ENCODE peak calls at places on chromosomes 13 and 19, in six cellular contexts. J is keratinocyte, O is IMR-90, K is RWPE1, X is AG10803, U is pancreas. D is an unnamed sample.

GRCh38 chr13:34731486-34731885 is 210.6 kb upstream of the NBEA start:
- DNase-seq in J (no peak), X (no peak), O (no peak), K (no peak), U (no peak), D (peak; percentile 75)

GRCh38 chr19:13825489-13826475 is 30.5 kb downstream of the ZSWIM4 start:
- DNase-seq in U (peak; percentile 61), X (peak; percentile 20), K (no peak), J (no peak), O (no peak), D (peak; percentile 55)

GRCh38 chr19:40530091-40530901 is 46.4 kb upstream of the SHKBP1 start:
- DNase-seq in O (no peak), K (no peak), J (no peak), U (peak; percentile 56), X (no peak), D (peak; percentile 56)

GRCh38 chr19:33624586-33625153 is 2.9 kb downstream of the CHST8 start:
- DNase-seq in X (no peak), J (no peak), K (no peak), U (no peak), O (no peak), D (no peak)

GRCh38 chr13:40063743-40064142 is 408.3 kb downstream of the COG6 start:
- DNase-seq in K (no peak), O (no peak), X (no peak), J (no peak), U (peak; percentile 32), D (no peak)

GRCh38 chr13:50386527-50387123 is 371.4 kb downstream of the KCNRG start:
- DNase-seq in K (no peak), O (peak; percentile 82), J (no peak), X (peak; percentile 78), U (no peak), D (peak; percentile 9)

GRCh38 chr19:18135712-18136584 is 17.0 kb upstream of the PIK3R2 start:
- DNase-seq in O (no peak), X (no peak), U (peak; percentile 67), J (no peak), K (no peak), D (no peak)

GRCh38 chr13:98390086-98390697 is 186.7 kb downstream of the STK24 start:
- DNase-seq in O (peak; percentile 20), K (no peak), X (peak; percentile 72), J (no peak), U (no peak), D (no peak)

GRCh38 chr19:40575326-40575725 is 1.3 kb upstream of the SHKBP1 start:
- DNase-seq in K (no peak), X (no peak), J (no peak), U (no peak), O (no peak), D (no peak)

GRCh38 chr13:101941095-101941777 is 460.6 kb downstream of the FGF14 start:
- DNase-seq in X (peak; percentile 14), O (peak; percentile 2), K (no peak), U (no peak), J (no peak), D (peak; percentile 38)

GRCh38 chr19:46133101-46133627 is 8.7 kb upstream of the IGFL3 start:
- DNase-seq in J (peak; percentile 89), U (peak; percentile 30), X (peak; percentile 96), K (peak; percentile 47), O (peak; percentile 97), D (peak; percentile 30)

GRCh38 chr13:24745861-24746617 is 17.9 kb upstream of the RNF17 start:
- DNase-seq in O (no peak), U (no peak), X (no peak), J (no peak), K (no peak), D (no peak)

GRCh38 chr19:46602392-46603194 is 1.5 kb downstream of the CALM3 start:
- DNase-seq in X (no peak), K (no peak), O (no peak), U (peak; percentile 44), J (no peak), D (no peak)

GRCh38 chr19:48713041-48713863 is 6.3 kb downstream of the MAMSTR start:
- DNase-seq in O (peak; percentile 31), U (no peak), J (no peak), K (no peak), X (no peak), D (peak; percentile 71)

GRCh38 chr13:51453959-51454703 is 1.3 kb upstream of the INTS6 start:
- DNase-seq in X (peak; percentile 8), U (peak; percentile 33), J (no peak), K (peak; percentile 16), O (peak; percentile 6), D (peak; percentile 48)

GRCh38 chr13:88000239-88000638 is 329.1 kb downstream of the SLITRK5 start:
- DNase-seq in U (no peak), J (no peak), K (no peak), X (peak; percentile 32), O (peak; percentile 1), D (no peak)

GRCh38 chr19:8335343-8336071 is 7.6 kb downstream of the KANK3 start:
- DNase-seq in X (no peak), J (no peak), K (no peak), U (no peak), O (no peak), D (peak; percentile 46)

GRCh38 chr19:35665157-35665556 is 1.2 kb upstream of the UPK1A start:
- DNase-seq in X (no peak), U (no peak), O (no peak), K (no peak), J (no peak), D (no peak)

GRCh38 chr19:35436477-35437141 is 11.4 kb upstream of the FFAR2 start:
- DNase-seq in J (no peak), X (peak; percentile 37), K (peak; percentile 62), O (no peak), U (peak; percentile 46), D (peak; percentile 29)

GRCh38 chr13:59374720-59375119 is 789.0 kb downstream of the DIAPH3 start:
- DNase-seq in K (no peak), U (no peak), J (no peak), X (no peak), O (no peak), D (no peak)

GRCh38 chr13:112061367-112062046 is 5.4 kb upstream of the SOX1 start:
- DNase-seq in O (no peak), X (no peak), U (no peak), K (no peak), J (no peak), D (no peak)

GRCh38 chr13:33634526-33635111 is 183.3 kb upstream of the RFC3 start:
- DNase-seq in K (peak; percentile 26), J (no peak), X (no peak), O (no peak), U (no peak), D (no peak)

GRCh38 chr13:99501952-99502310 is 659 bp downstream of the TM9SF2 start:
- DNase-seq in X (peak; percentile 35), K (no peak), U (peak; percentile 41), O (peak; percentile 31), J (no peak), D (peak; percentile 43)

DNA sequence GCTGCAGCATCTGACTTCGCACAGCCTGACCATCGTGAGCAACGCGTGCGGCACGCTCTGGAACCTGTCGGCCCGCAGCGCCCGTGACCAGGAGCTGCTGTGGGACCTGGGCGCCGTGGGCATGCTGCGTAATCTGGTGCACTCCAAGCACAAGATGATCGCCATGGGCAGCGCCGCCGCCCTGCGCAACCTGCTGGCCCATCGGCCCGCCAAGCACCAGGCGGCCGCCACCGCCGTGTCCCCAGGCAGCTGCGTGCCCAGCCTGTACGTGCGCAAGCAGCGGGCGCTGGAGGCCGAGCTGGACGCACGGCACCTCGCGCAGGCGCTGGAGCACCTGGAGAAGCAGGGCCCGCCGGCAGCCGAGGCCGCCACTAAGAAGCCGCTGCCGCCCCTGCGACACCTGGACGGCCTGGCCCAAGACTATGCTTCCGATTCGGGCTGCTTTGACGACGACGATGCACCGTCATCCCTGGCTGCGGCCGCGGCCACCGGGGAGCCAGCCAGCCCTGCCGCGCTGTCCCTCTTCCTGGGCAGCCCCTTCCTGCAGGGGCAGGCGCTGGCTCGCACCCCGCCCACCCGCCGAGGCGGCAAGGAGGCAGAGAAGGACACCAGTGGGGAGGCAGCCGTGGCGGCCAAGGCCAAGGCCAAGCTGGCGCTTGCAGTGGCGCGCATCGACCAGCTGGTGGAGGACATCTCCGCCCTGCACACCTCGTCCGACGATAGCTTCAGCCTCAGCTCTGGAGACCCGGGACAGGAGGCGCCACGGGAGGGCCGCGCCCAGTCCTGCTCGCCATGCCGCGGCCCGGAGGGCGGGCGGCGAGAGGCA is 13.6 kb downstream of the C19orf25 start:
- DNase-seq in O (peak; percentile 36), K (peak; percentile 61), J (no peak), X (peak; percentile 47), U (peak; percentile 49), D (no peak)
- TF ChIP-seq CTCF in O (peak; percentile 37), K (peak; percentile 78), J (peak; percentile 75), X (peak; percentile 47), U (no peak), D (peak; percentile 60)

GRCh38 chr19:44515031-44515430 is 14.4 kb downstream of the CEACAM20 start:
- DNase-seq in U (no peak), O (no peak), X (no peak), K (no peak), J (no peak), D (no peak)

GRCh38 chr19:44517146-44517545 is 12.3 kb downstream of the CEACAM20 start:
- DNase-seq in K (no peak), J (no peak), O (peak; percentile 13), U (no peak), X (no peak), D (no peak)

GRCh38 chr19:44509478-44509877 is 9.2 kb upstream of the ZNF180 start:
- DNase-seq in X (no peak), U (no peak), O (no peak), K (no peak), J (no peak), D (no peak)

GRCh38 chr19:44515907-44516306 is 13.6 kb downstream of the CEACAM20 start:
- DNase-seq in U (no peak), X (no peak), J (no peak), K (no peak), O (no peak), D (no peak)

GRCh38 chr19:44512326-44513298 is 12.3 kb upstream of the ZNF180 start:
- DNase-seq in X (peak; percentile 60), K (peak; percentile 57), U (no peak), O (peak; percentile 58), J (peak; percentile 26), D (peak; percentile 67)
- TF ChIP-seq CTCF in X (peak; percentile 60), K (no peak), U (no peak), O (peak; percentile 59), J (peak; percentile 96), D (peak; percentile 74)

GRCh38 chr13:32023698-32024097 is 7.9 kb upstream of the FRY start:
- DNase-seq in O (no peak), U (no peak), J (no peak), K (no peak), X (no peak), D (no peak)
- TF ChIP-seq CTCF in O (peak; percentile 41), U (no peak), J (no peak), K (peak; percentile 14), X (peak; percentile 39), D (no peak)

GRCh38 chr19:2089727-2090053 is 6.4 kb downstream of the MOB3A start:
- DNase-seq in J (no peak), U (no peak), O (no peak), X (no peak), K (no peak), D (no peak)

GRCh38 chr19:2089001-2089711 is 7.0 kb downstream of the MOB3A start:
- DNase-seq in O (peak; percentile 36), X (peak; percentile 25), U (no peak), K (peak; percentile 92), J (peak; percentile 93), D (no peak)

GRCh38 chr19:2084993-2085720 is 11.0 kb downstream of the MOB3A start:
- DNase-seq in K (no peak), J (no peak), O (no peak), U (no peak), X (peak; percentile 65), D (no peak)

GRCh38 chr19:2083174-2083854 is 12.8 kb downstream of the MOB3A start:
- DNase-seq in J (no peak), K (no peak), U (no peak), X (no peak), O (no peak), D (no peak)

GRCh38 chr19:2087621-2088100 is 8.5 kb downstream of the MOB3A start:
- DNase-seq in U (no peak), O (no peak), K (no peak), J (no peak), X (no peak), D (no peak)
- TF ChIP-seq CTCF in U (no peak), O (no peak), K (no peak), J (no peak), X (no peak), D (no peak)

D was measured in WERI-Rb-1.